ENCODE peak calls at places on chromosomes 12 and 14, in eight cellular contexts. One of them, this sample, is unnamed.

GRCh38 chr12:57235012-57235727 is 5.7 kb downstream of the SHMT2 start:
- DNase-seq in upper lobe of left lung: no peak
- DNase-seq in transverse colon: no peak
- DNase-seq in nephron progenitor cell: no peak
- DNase-seq in CD4-positive, alpha-beta T cell: no peak
- DNase-seq in A673: no peak
- DNase-seq in CD8-positive, alpha-beta T cell: no peak
- DNase-seq in foreskin fibroblast: peak; percentile 67
- DNase-seq in this sample: no peak

GRCh38 chr12:14892726-14893442 is 7.2 kb upstream of the MGP start:
- DNase-seq in foreskin fibroblast: peak; percentile 53
- DNase-seq in A673: peak; percentile 53
- DNase-seq in transverse colon: peak; percentile 24
- DNase-seq in upper lobe of left lung: peak; percentile 50
- DNase-seq in nephron progenitor cell: no peak
- DNase-seq in CD8-positive, alpha-beta T cell: no peak
- DNase-seq in CD4-positive, alpha-beta T cell: no peak
- DNase-seq in this sample: no peak

GRCh38 chr14:50388256-50388931 is 8.3 kb downstream of the CDKL1 start:
- DNase-seq in CD8-positive, alpha-beta T cell: no peak
- DNase-seq in foreskin fibroblast: no peak
- DNase-seq in nephron progenitor cell: peak; percentile 11
- DNase-seq in transverse colon: peak; percentile 76
- DNase-seq in upper lobe of left lung: peak; percentile 45
- DNase-seq in CD4-positive, alpha-beta T cell: no peak
- DNase-seq in A673: peak; percentile 22
- DNase-seq in this sample: no peak

GRCh38 chr12:948238-948637 is 1.3 kb downstream of the RAD52 start:
- DNase-seq in nephron progenitor cell: no peak
- DNase-seq in CD8-positive, alpha-beta T cell: no peak
- DNase-seq in CD4-positive, alpha-beta T cell: no peak
- DNase-seq in upper lobe of left lung: no peak
- DNase-seq in transverse colon: peak; percentile 52
- DNase-seq in foreskin fibroblast: no peak
- DNase-seq in A673: no peak
- DNase-seq in this sample: no peak

GRCh38 chr12:81208193-81208946 is 130.5 kb downstream of the ACSS3 start:
- DNase-seq in foreskin fibroblast: peak; percentile 50
- DNase-seq in A673: peak; percentile 65
- DNase-seq in nephron progenitor cell: no peak
- DNase-seq in CD4-positive, alpha-beta T cell: no peak
- DNase-seq in upper lobe of left lung: no peak
- DNase-seq in transverse colon: peak; percentile 39
- DNase-seq in CD8-positive, alpha-beta T cell: no peak
- DNase-seq in this sample: no peak

GRCh38 chr12:13154027-13154538 is 42.4 kb upstream of the EMP1 start:
- DNase-seq in upper lobe of left lung: no peak
- DNase-seq in transverse colon: no peak
- DNase-seq in CD8-positive, alpha-beta T cell: no peak
- DNase-seq in A673: no peak
- DNase-seq in CD4-positive, alpha-beta T cell: no peak
- DNase-seq in nephron progenitor cell: no peak
- DNase-seq in foreskin fibroblast: peak; percentile 58
- DNase-seq in this sample: no peak

GRCh38 chr12:49684310-49684854 is 22.8 kb downstream of the FMNL3 start:
- DNase-seq in transverse colon: no peak
- DNase-seq in nephron progenitor cell: no peak
- DNase-seq in A673: no peak
- DNase-seq in foreskin fibroblast: peak; percentile 52
- DNase-seq in CD8-positive, alpha-beta T cell: no peak
- DNase-seq in upper lobe of left lung: no peak
- DNase-seq in CD4-positive, alpha-beta T cell: no peak
- DNase-seq in this sample: no peak

GRCh38 chr12:21827135-21827534 is 52.6 kb upstream of the KCNJ8 start:
- DNase-seq in CD8-positive, alpha-beta T cell: no peak
- DNase-seq in foreskin fibroblast: no peak
- DNase-seq in A673: no peak
- DNase-seq in transverse colon: no peak
- DNase-seq in CD4-positive, alpha-beta T cell: no peak
- DNase-seq in nephron progenitor cell: no peak
- DNase-seq in upper lobe of left lung: no peak
- DNase-seq in this sample: no peak

GRCh38 chr14:68363401-68363800 is 429.5 kb downstream of the ZFP36L1 start:
- DNase-seq in nephron progenitor cell: peak; percentile 33
- DNase-seq in CD4-positive, alpha-beta T cell: no peak
- DNase-seq in upper lobe of left lung: no peak
- DNase-seq in A673: no peak
- DNase-seq in transverse colon: no peak
- DNase-seq in foreskin fibroblast: no peak
- DNase-seq in CD8-positive, alpha-beta T cell: no peak
- DNase-seq in this sample: no peak

DNA sequence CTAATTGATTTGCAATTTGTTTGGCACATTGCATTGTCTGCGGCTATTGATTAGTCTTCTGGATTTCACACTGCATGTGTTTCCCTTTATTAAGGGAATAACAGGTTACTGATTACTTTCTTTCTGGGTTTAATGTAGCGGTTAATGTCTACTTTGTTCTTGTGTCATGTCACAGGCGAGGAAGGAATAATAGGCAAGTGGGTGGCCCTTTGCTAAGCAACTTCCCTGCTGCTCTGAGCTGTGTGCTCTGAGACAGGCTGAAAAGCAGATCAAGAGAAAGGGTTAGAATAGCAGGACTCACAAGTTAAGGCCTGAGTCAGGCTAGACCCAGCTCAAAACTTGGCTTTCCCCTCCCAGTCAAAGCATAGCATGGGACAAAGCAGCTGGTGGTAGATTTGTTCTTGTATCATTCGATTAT is 77.2 kb downstream of the NKX2-1 start:
- DNase-seq in CD4-positive, alpha-beta T cell: no peak
- DNase-seq in transverse colon: no peak
- DNase-seq in upper lobe of left lung: no peak
- DNase-seq in CD8-positive, alpha-beta T cell: no peak
- DNase-seq in A673: no peak
- DNase-seq in foreskin fibroblast: no peak
- DNase-seq in nephron progenitor cell: no peak
- DNase-seq in this sample: no peak
- TF ChIP-seq CTCF in CD4-positive, alpha-beta T cell: no peak
- TF ChIP-seq CTCF in transverse colon: no peak
- TF ChIP-seq CTCF in upper lobe of left lung: no peak
- TF ChIP-seq CTCF in CD8-positive, alpha-beta T cell: no peak
- TF ChIP-seq CTCF in A673: no peak
- TF ChIP-seq CTCF in foreskin fibroblast: no peak
- TF ChIP-seq CTCF in nephron progenitor cell: no peak
- TF ChIP-seq CTCF in this sample: no peak

DNA sequence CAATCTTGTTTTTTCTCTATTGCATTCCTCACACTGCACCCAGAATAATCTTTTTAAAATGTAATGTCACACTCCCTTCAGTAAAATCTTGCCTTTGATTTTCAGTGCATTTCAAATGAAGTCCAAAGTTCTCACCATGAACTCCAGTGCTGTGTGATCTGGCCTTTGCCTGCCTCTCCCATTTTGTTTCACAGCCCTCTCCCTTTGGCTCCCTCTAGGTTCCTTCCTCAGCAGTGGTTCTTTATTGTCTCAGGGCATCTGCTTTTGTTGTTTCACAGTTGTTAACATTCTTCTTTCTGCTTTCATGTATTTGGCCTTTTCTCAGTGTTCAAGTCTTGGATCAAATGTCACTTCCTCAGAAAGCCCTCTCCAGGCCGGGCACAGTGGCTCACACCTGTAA is 84.5 kb upstream of the AMN1 start:
- DNase-seq in CD8-positive, alpha-beta T cell: no peak
- DNase-seq in foreskin fibroblast: no peak
- DNase-seq in upper lobe of left lung: no peak
- DNase-seq in nephron progenitor cell: no peak
- DNase-seq in CD4-positive, alpha-beta T cell: no peak
- DNase-seq in transverse colon: peak; percentile 19
- DNase-seq in A673: no peak
- DNase-seq in this sample: no peak
- TF ChIP-seq CTCF in CD8-positive, alpha-beta T cell: no peak
- TF ChIP-seq CTCF in foreskin fibroblast: peak; percentile 14
- TF ChIP-seq CTCF in upper lobe of left lung: no peak
- TF ChIP-seq CTCF in nephron progenitor cell: no peak
- TF ChIP-seq CTCF in CD4-positive, alpha-beta T cell: no peak
- TF ChIP-seq CTCF in transverse colon: no peak
- TF ChIP-seq CTCF in A673: peak; percentile 26
- TF ChIP-seq CTCF in this sample: peak; percentile 32

DNA sequence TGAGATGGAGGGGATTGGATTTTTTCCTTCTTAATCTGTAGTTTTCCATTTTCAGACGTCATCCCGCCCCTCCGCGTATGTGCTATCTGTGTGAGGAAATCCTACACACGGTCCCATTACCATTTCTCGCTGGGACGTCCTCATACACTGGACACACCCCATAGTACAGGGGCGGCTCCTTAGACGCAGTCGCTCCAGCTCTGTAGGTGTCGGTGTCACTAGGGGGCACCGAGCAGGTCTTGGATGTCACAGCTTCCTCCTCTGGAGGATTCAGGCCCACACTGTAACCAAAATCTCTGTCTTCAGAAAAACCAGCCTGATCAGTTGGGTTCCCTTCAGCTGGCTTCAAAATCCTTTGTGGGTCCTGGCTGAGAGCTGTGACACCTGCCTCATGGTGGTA is 7.1 kb downstream of the ANKLE2 start:
- DNase-seq in transverse colon: no peak
- DNase-seq in upper lobe of left lung: no peak
- DNase-seq in A673: no peak
- DNase-seq in CD4-positive, alpha-beta T cell: no peak
- DNase-seq in CD8-positive, alpha-beta T cell: no peak
- DNase-seq in foreskin fibroblast: no peak
- DNase-seq in nephron progenitor cell: no peak
- DNase-seq in this sample: no peak
- TF ChIP-seq CTCF in transverse colon: no peak
- TF ChIP-seq CTCF in upper lobe of left lung: no peak
- TF ChIP-seq CTCF in A673: no peak
- TF ChIP-seq CTCF in CD4-positive, alpha-beta T cell: no peak
- TF ChIP-seq CTCF in CD8-positive, alpha-beta T cell: no peak
- TF ChIP-seq CTCF in foreskin fibroblast: no peak
- TF ChIP-seq CTCF in nephron progenitor cell: no peak
- TF ChIP-seq CTCF in this sample: no peak

DNA sequence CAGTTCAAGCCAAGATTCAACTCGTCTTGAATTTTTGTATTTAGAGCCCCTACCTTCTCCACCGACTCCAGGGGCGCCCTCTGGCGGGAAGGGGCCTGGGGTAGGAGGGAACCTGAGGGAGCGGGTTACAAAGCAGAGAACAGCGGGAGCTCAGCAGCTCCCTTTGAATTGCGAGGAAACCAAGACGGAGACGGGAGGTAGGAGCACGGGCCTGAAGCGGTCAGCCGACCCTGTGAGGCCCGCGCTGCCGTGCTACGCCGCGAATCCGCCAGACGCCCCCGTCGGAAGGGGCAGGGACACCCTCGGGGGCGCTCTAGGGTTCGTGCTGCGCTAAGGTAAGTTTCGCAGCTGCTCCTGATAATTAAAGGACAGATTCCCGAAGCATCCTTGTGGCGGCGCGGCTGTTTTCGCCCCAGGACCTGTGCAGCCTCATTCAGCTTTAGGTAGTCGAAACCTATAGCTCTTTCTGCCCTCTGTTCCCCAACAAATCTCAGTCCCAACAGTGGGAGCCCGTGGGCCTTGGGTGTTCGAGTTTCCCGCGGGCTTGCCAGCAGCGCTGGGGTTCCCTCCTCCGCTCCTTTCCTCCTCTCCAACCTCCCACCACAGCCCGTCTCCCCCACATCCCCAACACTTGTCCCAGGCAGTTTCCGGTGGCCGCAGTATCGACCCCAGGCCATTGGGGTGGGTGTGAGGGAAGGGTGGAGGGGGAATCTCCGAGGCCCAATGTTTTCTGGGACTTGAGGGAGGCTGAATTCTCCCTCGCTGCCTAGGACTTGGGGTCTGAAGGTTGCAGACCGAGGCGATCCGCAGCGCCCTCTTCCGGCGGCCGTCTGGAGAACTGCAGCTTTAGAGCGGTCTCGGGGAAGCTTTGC is 5.1 kb upstream of the NKX2-1 start:
- DNase-seq in upper lobe of left lung: peak; percentile 71
- DNase-seq in CD8-positive, alpha-beta T cell: no peak
- DNase-seq in transverse colon: peak; percentile 36
- DNase-seq in CD4-positive, alpha-beta T cell: no peak
- DNase-seq in foreskin fibroblast: no peak
- DNase-seq in nephron progenitor cell: peak; percentile 86
- DNase-seq in A673: peak; percentile 74
- DNase-seq in this sample: peak; percentile 67
- TF ChIP-seq CTCF in upper lobe of left lung: peak; percentile 61
- TF ChIP-seq CTCF in CD8-positive, alpha-beta T cell: no peak
- TF ChIP-seq CTCF in transverse colon: no peak
- TF ChIP-seq CTCF in CD4-positive, alpha-beta T cell: no peak
- TF ChIP-seq CTCF in foreskin fibroblast: peak; percentile 20
- TF ChIP-seq CTCF in nephron progenitor cell: peak; percentile 76
- TF ChIP-seq CTCF in A673: peak; percentile 91
- TF ChIP-seq CTCF in this sample: peak; percentile 82

GRCh38 chr12:53737951-53738833 is 10.9 kb upstream of the CALCOCO1 start:
- DNase-seq in nephron progenitor cell: peak; percentile 64
- DNase-seq in upper lobe of left lung: no peak
- DNase-seq in CD8-positive, alpha-beta T cell: no peak
- DNase-seq in transverse colon: peak; percentile 35
- DNase-seq in A673: no peak
- DNase-seq in CD4-positive, alpha-beta T cell: peak; percentile 30
- DNase-seq in foreskin fibroblast: no peak
- DNase-seq in this sample: peak; percentile 52

GRCh38 chr12:53739285-53740129 is 12.3 kb upstream of the CALCOCO1 start:
- DNase-seq in nephron progenitor cell: peak; percentile 58
- DNase-seq in A673: peak; percentile 70
- DNase-seq in CD8-positive, alpha-beta T cell: no peak
- DNase-seq in CD4-positive, alpha-beta T cell: no peak
- DNase-seq in foreskin fibroblast: peak; percentile 44
- DNase-seq in upper lobe of left lung: no peak
- DNase-seq in transverse colon: no peak
- DNase-seq in this sample: no peak

GRCh38 chr12:53738834-53739284 is 11.6 kb upstream of the CALCOCO1 start:
- DNase-seq in CD8-positive, alpha-beta T cell: no peak
- DNase-seq in CD4-positive, alpha-beta T cell: no peak
- DNase-seq in transverse colon: no peak
- DNase-seq in foreskin fibroblast: no peak
- DNase-seq in nephron progenitor cell: no peak
- DNase-seq in upper lobe of left lung: no peak
- DNase-seq in A673: no peak
- DNase-seq in this sample: no peak

GRCh38 chr12:53737494-53737808 is 10.2 kb upstream of the CALCOCO1 start:
- DNase-seq in A673: no peak
- DNase-seq in CD8-positive, alpha-beta T cell: no peak
- DNase-seq in CD4-positive, alpha-beta T cell: no peak
- DNase-seq in foreskin fibroblast: no peak
- DNase-seq in upper lobe of left lung: no peak
- DNase-seq in transverse colon: no peak
- DNase-seq in nephron progenitor cell: no peak
- DNase-seq in this sample: no peak

DNA sequence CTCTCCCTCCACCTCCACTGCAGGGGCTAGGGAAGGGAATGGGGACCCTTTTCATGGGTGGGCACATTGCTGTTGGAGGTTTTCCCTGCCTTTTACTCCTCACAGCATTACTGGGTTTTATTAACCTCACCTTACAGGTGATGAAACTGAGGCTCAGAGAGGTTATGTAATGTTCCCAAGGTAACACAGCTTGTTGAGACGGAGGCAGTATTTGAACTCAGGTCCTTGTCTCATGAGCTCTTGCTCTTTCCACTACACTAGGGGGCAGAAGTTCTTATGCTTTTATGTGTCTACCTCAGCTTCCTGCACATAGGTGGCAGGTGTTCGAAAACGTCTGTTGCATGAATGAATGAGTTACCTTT is 11.7 kb downstream of the CISTR start:
- DNase-seq in foreskin fibroblast: no peak
- DNase-seq in CD4-positive, alpha-beta T cell: no peak
- DNase-seq in transverse colon: no peak
- DNase-seq in A673: no peak
- DNase-seq in CD8-positive, alpha-beta T cell: no peak
- DNase-seq in nephron progenitor cell: no peak
- DNase-seq in upper lobe of left lung: no peak
- DNase-seq in this sample: no peak
- TF ChIP-seq CTCF in foreskin fibroblast: no peak
- TF ChIP-seq CTCF in CD4-positive, alpha-beta T cell: no peak
- TF ChIP-seq CTCF in transverse colon: no peak
- TF ChIP-seq CTCF in A673: peak; percentile 21
- TF ChIP-seq CTCF in CD8-positive, alpha-beta T cell: no peak
- TF ChIP-seq CTCF in nephron progenitor cell: no peak
- TF ChIP-seq CTCF in upper lobe of left lung: no peak
- TF ChIP-seq CTCF in this sample: no peak